ENCODE peak calls at places on chromosomes 7 and 10, in six cellular contexts. D is heart left ventricle, H is brain microvascular endothelial cell, U is IMR-90, I is thoracic aorta, W is WERI-Rb-1. F is an unnamed sample.

GRCh38 chr7:114481995-114482394 is 67.4 kb downstream of the FOXP2 start:
- DNase-seq in H (peak), U (peak), D (no peak), I (no peak), W (no peak), F (peak)

GRCh38 chr10:79241990-79242619 is 105.2 kb upstream of the PPIF start:
- DNase-seq in W (peak), I (no peak), D (peak), U (peak), H (no peak), F (peak)

GRCh38 chr10:115947104-115947503 is 325.9 kb downstream of the GFRA1 start:
- DNase-seq in H (no peak), D (no peak), W (no peak), I (no peak), U (peak), F (no peak)

GRCh38 chr10:124300224-124300623 is 118.5 kb downstream of the OAT start:
- DNase-seq in U (no peak), H (no peak), I (no peak), D (no peak), W (no peak), F (no peak)

GRCh38 chr7:135645296-135645904 is 16.9 kb upstream of the STMP1 start:
- DNase-seq in W (no peak), I (no peak), D (no peak), U (peak), H (peak), F (no peak)

GRCh38 chr10:91024541-91024940 is 103.7 kb upstream of the ANKRD1 start:
- DNase-seq in W (no peak), D (no peak), I (no peak), H (no peak), U (no peak), F (no peak)

GRCh38 chr10:92990615-92991014 is 70.0 kb upstream of the CYP26C1 start:
- DNase-seq in U (peak), W (no peak), D (no peak), I (no peak), H (peak), F (no peak)

GRCh38 chr7:102024769-102025391 is 207.5 kb downstream of the CUX1 start:
- DNase-seq in D (peak), I (no peak), H (no peak), U (no peak), W (peak), F (no peak)

GRCh38 chr7:120064565-120064964 is 208.4 kb upstream of the KCND2 start:
- DNase-seq in H (peak), I (no peak), D (no peak), U (peak), W (no peak), F (peak)

GRCh38 chr7:50068026-50068425 is 25.0 kb downstream of the ZPBP start:
- DNase-seq in D (no peak), H (no peak), U (no peak), I (no peak), W (no peak), F (no peak)

GRCh38 chr10:18378766-18379165 is 238.5 kb downstream of the CACNB2 start:
- DNase-seq in W (no peak), H (no peak), U (no peak), D (peak), I (peak), F (no peak)

GRCh38 chr10:133358162-133358919 is 522 bp upstream of the FUOM start:
- DNase-seq in I (no peak), H (no peak), D (peak), W (no peak), U (no peak), F (peak)

GRCh38 chr10:24174014-24174413 is 34.9 kb upstream of the KIAA1217 start:
- DNase-seq in U (no peak), D (no peak), W (no peak), I (no peak), H (no peak), F (no peak)

GRCh38 chr10:125694874-125695273 is 11.9 kb upstream of the TEX36 start:
- DNase-seq in U (peak), D (no peak), H (peak), W (no peak), I (no peak), F (peak)

GRCh38 chr7:30184804-30185487 is 50.2 kb downstream of the MTURN start:
- DNase-seq in H (no peak), I (peak), U (no peak), W (no peak), D (peak), F (peak)

GRCh38 chr10:127972958-127973357 is 66.1 kb downstream of the PTPRE start:
- DNase-seq in U (no peak), D (no peak), W (no peak), I (no peak), H (no peak), F (no peak)

GRCh38 chr7:112366886-112367285 is 83.4 kb upstream of the IFRD1 start:
- DNase-seq in W (no peak), D (no peak), I (no peak), H (no peak), U (no peak), F (no peak)

GRCh38 chr7:116805100-116805544 is 57.3 kb upstream of the CAPZA2 start:
- DNase-seq in W (peak), H (no peak), D (peak), I (no peak), U (peak), F (no peak)

GRCh38 chr7:98555403-98555802 is 61.7 kb upstream of the NPTX2 start:
- DNase-seq in I (no peak), H (no peak), D (no peak), U (no peak), W (no peak), F (no peak)

GRCh38 chr7:139725077-139725476 is 52.7 kb downstream of the HIPK2 start:
- DNase-seq in H (peak), D (no peak), W (no peak), I (no peak), U (peak), F (peak)

GRCh38 chr7:150481207-150481920 is 30.9 kb downstream of the GIMAP8 start:
- DNase-seq in I (no peak), W (no peak), D (peak), H (no peak), U (no peak), F (no peak)

GRCh38 chr7:72265071-72265470 is 147.1 kb downstream of the CALN1 start:
- DNase-seq in W (no peak), I (no peak), D (no peak), H (no peak), U (no peak), F (no peak)

GRCh38 chr10:61990761-61991135 is 89.2 kb downstream of the ARID5B start:
- DNase-seq in W (no peak), D (no peak), H (no peak), U (no peak), I (no peak), F (no peak)

GRCh38 chr10:86960003-86960862 is 1.8 kb downstream of the SNCG start:
- DNase-seq in H (peak), D (peak), I (peak), U (peak), W (peak), F (peak)

GRCh38 chr10:90871761-90872647 is at the start of gene RPP30:
- DNase-seq in U (peak), I (peak), D (peak), W (peak), H (peak), F (peak)

GRCh38 chr7:69411466-69411865 is 186.8 kb upstream of the AUTS2 start:
- DNase-seq in H (no peak), W (no peak), U (no peak), I (no peak), D (no peak), F (no peak)

GRCh38 chr10:95363303-95363912 is 72.6 kb upstream of the PDLIM1 start:
- DNase-seq in D (no peak), U (peak), H (peak), I (no peak), W (peak), F (peak)

GRCh38 chr10:123800299-123800698 is 91.3 kb downstream of the CPXM2 start:
- DNase-seq in I (peak), U (no peak), W (no peak), D (no peak), H (no peak), F (no peak)

GRCh38 chr10:83166344-83166743 is 973.0 kb upstream of the GHITM start:
- DNase-seq in I (no peak), W (peak), D (no peak), H (no peak), U (no peak), F (no peak)

GRCh38 chr10:124946945-124947344 is 5.0 kb downstream of the ZRANB1 start:
- DNase-seq in D (no peak), I (no peak), W (no peak), U (no peak), H (no peak), F (no peak)

GRCh38 chr7:106744507-106745180 is 83.7 kb upstream of the CCDC71L start:
- DNase-seq in U (no peak), W (no peak), H (no peak), I (no peak), D (no peak), F (no peak)

GRCh38 chr7:42234736-42235135 is 2.3 kb downstream of the GLI3 start:
- DNase-seq in D (no peak), H (no peak), W (no peak), I (no peak), U (no peak), F (no peak)

GRCh38 chr7:42233939-42234338 is 3.1 kb downstream of the GLI3 start:
- DNase-seq in U (peak), D (no peak), I (no peak), W (no peak), H (no peak), F (no peak)

GRCh38 chr7:42233166-42233565 is 3.8 kb downstream of the GLI3 start:
- DNase-seq in W (no peak), U (peak), H (no peak), I (no peak), D (no peak), F (no peak)

GRCh38 chr7:42231043-42231442 is 6.0 kb downstream of the GLI3 start:
- DNase-seq in H (no peak), U (no peak), I (no peak), D (no peak), W (no peak), F (no peak)

GRCh38 chr7:42232275-42232674 is 4.7 kb downstream of the GLI3 start:
- DNase-seq in U (peak), H (no peak), W (peak), I (no peak), D (no peak), F (peak)
- H3K4me3 ChIP-seq in U (no peak), H (no peak), W (no peak), I (no peak), D (no peak), F (peak)

GRCh38 chr10:112759519-112759918 is 190.5 kb upstream of the TCF7L2 start:
- DNase-seq in W (no peak), I (no peak), H (no peak), U (no peak), D (no peak), F (no peak)
- TF ChIP-seq CTCF in W (no peak), I (no peak), H (no peak), U (no peak), D (no peak), F (no peak)

GRCh38 chr10:1674501-1674900 is 62.8 kb downstream of the ADARB2 start:
- DNase-seq in W (no peak), I (no peak), H (no peak), D (no peak), U (no peak), F (no peak)

GRCh38 chr10:1670541-1671365 is 66.6 kb downstream of the ADARB2 start:
- DNase-seq in D (no peak), U (no peak), H (no peak), I (no peak), W (no peak), F (no peak)

GRCh38 chr10:1673568-1674345 is 63.6 kb downstream of the ADARB2 start:
- DNase-seq in W (no peak), D (no peak), I (no peak), U (no peak), H (no peak), F (no peak)

GRCh38 chr10:1671366-1672000 is 65.8 kb downstream of the ADARB2 start:
- DNase-seq in W (no peak), H (no peak), I (no peak), U (no peak), D (no peak), F (no peak)

GRCh38 chr10:1672001-1672781 is 65.1 kb downstream of the ADARB2 start:
- DNase-seq in U (no peak), I (no peak), H (no peak), W (no peak), D (no peak), F (no peak)
- H3K4me3 ChIP-seq in U (no peak), I (no peak), H (no peak), W (no peak), D (no peak), F (no peak)

GRCh38 chr10:120805014-120805805 is 46.0 kb upstream of the WDR11 start:
- DNase-seq in D (no peak), H (no peak), W (no peak), I (no peak), U (no peak), F (no peak)
- TF ChIP-seq CTCF in D (no peak), H (no peak), W (peak), I (no peak), U (no peak), F (no peak)

GRCh38 chr7:7757576-7757975 is 39.2 kb upstream of the RPA3 start:
- DNase-seq in D (no peak), H (no peak), U (no peak), W (no peak), I (no peak), F (no peak)
- H3K4me3 ChIP-seq in D (no peak), H (no peak), U (no peak), W (no peak), I (no peak), F (no peak)

GRCh38 chr7:74025745-74026144 is 2.2 kb upstream of the ELN start:
- DNase-seq in U (no peak), D (no peak), H (no peak), W (no peak), I (no peak), F (no peak)

GRCh38 chr7:74027124-74027682 is 770 bp upstream of the ELN start:
- DNase-seq in U (no peak), I (no peak), D (no peak), H (no peak), W (no peak), F (no peak)

GRCh38 chr7:74025146-74025545 is 2.8 kb upstream of the ELN start:
- DNase-seq in H (no peak), I (no peak), U (no peak), D (no peak), W (no peak), F (no peak)

GRCh38 chr7:74027683-74028320 is at the start of gene ELN:
- DNase-seq in W (no peak), H (no peak), D (peak), I (peak), U (peak), F (peak)

GRCh38 chr7:74026406-74027123 is 1.4 kb upstream of the ELN start:
- DNase-seq in W (peak), U (peak), D (peak), H (peak), I (peak), F (no peak)
- TF ChIP-seq CTCF in W (peak), U (peak), D (peak), H (peak), I (peak), F (peak)

DNA sequence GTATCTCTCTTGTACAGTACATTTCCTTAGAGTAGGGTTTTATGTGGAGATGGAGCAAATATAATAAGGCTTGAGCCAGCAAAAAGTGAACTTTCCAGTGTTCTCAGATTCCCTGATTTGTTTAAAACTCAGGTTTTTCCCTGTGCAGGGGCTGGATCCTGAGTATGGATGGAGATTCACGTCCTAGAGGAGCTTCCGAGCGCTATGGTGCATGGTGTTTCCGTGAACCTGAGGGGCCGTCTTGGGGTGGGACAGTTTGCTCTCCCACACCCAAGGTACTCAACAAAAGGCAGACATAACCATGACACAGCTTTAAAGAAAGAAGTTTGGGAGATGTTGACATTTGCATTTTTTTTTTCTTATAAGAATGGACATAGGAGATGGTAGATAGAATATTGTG is 122.5 kb downstream of the SEC23IP start:
- DNase-seq in I (no peak), W (no peak), H (no peak), U (no peak), D (no peak), F (no peak)
- H3K4me3 ChIP-seq in I (no peak), W (no peak), H (no peak), U (no peak), D (no peak), F (no peak)

GRCh38 chr10:20858292-20859124 is 38.6 kb downstream of the NEBL start:
- DNase-seq in U (peak), D (no peak), I (no peak), W (no peak), H (no peak), F (no peak)
- TF ChIP-seq CTCF in U (peak), D (peak), I (peak), W (no peak), H (peak), F (no peak)